ENCODE peak calls at places on chromosomes 13 and 19, in ten cellular contexts. W is GM04504; H is NCI-H446 treated with DMSO at 0.1 percent for 48 hours; P is ureter; M is activated T-helper 1 cell treated with anti-CD3 and anti-CD28 coated beads, Interleukin-2, amount 50 U/mL, for 16 hours; G is stimulated activated CD8-positive, alpha-beta memory T cell treated with anti-CD3 and anti-CD28 coated beads, Interleukin-2, amount 100 ng/mL, for 1 hour; J is activated T-cell treated with anti-CD3 and anti-CD28 coated beads for 24 hours; C is adrenal gland; S is midbrain; Q is activated naive CD8-positive, alpha-beta T cell treated with anti-CD3 and anti-CD28 coated beads for 36 hours. X is an unnamed sample.
A peak's percentile ranks its signal among the peaks of the same experiment; 100 is the strongest.

GRCh38 chr13:75326173-75327131 is 155.5 kb downstream of the TBC1D4 start:
- DNase-seq in W (no peak), H (no peak), P (no peak), M (peak; percentile 36), G (peak; percentile 12), J (peak; percentile 64), C (no peak), S (no peak), Q (peak; percentile 68), X (peak; percentile 56)

GRCh38 chr13:93002071-93002470 is 224.5 kb upstream of the GPC6 start:
- DNase-seq in W (peak; percentile 3), H (no peak), P (no peak), M (no peak), G (no peak), J (no peak), C (no peak), S (no peak), Q (no peak), X (no peak)

GRCh38 chr19:14495678-14496028 is 274 bp downstream of the GIPC1 start:
- DNase-seq in W (no peak), H (no peak), P (no peak), M (no peak), G (no peak), J (no peak), C (no peak), S (no peak), Q (no peak), X (no peak)

GRCh38 chr13:43232866-43233265 is 209.5 kb downstream of the DNAJC15 start:
- DNase-seq in W (peak; percentile 70), H (peak; percentile 95), P (no peak), M (no peak), G (no peak), J (no peak), C (no peak), S (no peak), Q (no peak), X (no peak)

GRCh38 chr19:13195678-13196077 is 45.5 kb downstream of the IER2 start:
- DNase-seq in W (no peak), H (no peak), P (no peak), M (peak; percentile 38), G (no peak), J (peak; percentile 35), C (no peak), S (no peak), Q (no peak), X (peak; percentile 65)

GRCh38 chr19:44753932-44754742 is 5.6 kb downstream of the BCL3 start:
- DNase-seq in W (peak; percentile 71), H (no peak), P (peak; percentile 97), M (peak; percentile 61), G (peak; percentile 57), J (peak; percentile 65), C (peak; percentile 95), S (peak; percentile 2), Q (peak; percentile 79), X (peak; percentile 83)

GRCh38 chr19:982567-983170 is 1.5 kb upstream of the WDR18 start:
- DNase-seq in W (no peak), H (peak; percentile 30), P (peak; percentile 62), M (peak; percentile 69), G (peak; percentile 64), J (peak; percentile 69), C (peak; percentile 72), S (peak; percentile 62), Q (peak; percentile 87), X (peak; percentile 97)

GRCh38 chr19:1082165-1082927 is 12.8 kb downstream of the POLR2E start:
- DNase-seq in W (no peak), H (no peak), P (peak; percentile 88), M (peak; percentile 67), G (peak; percentile 72), J (no peak), C (peak; percentile 92), S (no peak), Q (peak; percentile 86), X (peak; percentile 79)

GRCh38 chr19:11375143-11375948 is 880 bp downstream of the SWSAP1 start:
- DNase-seq in W (no peak), H (peak; percentile 27), P (peak; percentile 75), M (peak; percentile 45), G (peak; percentile 53), J (peak; percentile 55), C (peak; percentile 65), S (no peak), Q (peak; percentile 80), X (no peak)

GRCh38 chr19:40193587-40193849 is 2.3 kb downstream of the MAP3K10 start:
- DNase-seq in W (no peak), H (no peak), P (no peak), M (no peak), G (no peak), J (no peak), C (no peak), S (no peak), Q (no peak), X (no peak)

GRCh38 chr13:41199526-41199925 is 5.2 kb upstream of the KBTBD7 start:
- DNase-seq in W (no peak), H (no peak), P (no peak), M (no peak), G (no peak), J (no peak), C (no peak), S (no peak), Q (no peak), X (peak; percentile 34)

GRCh38 chr13:99119686-99120085 is 81.0 kb upstream of the UBAC2 start:
- DNase-seq in W (no peak), H (no peak), P (no peak), M (peak; percentile 5), G (no peak), J (peak; percentile 49), C (no peak), S (no peak), Q (peak; percentile 18), X (no peak)

GRCh38 chr13:44758595-44759221 is 182.6 kb upstream of the TSC22D1 start:
- DNase-seq in W (peak; percentile 42), H (no peak), P (no peak), M (no peak), G (no peak), J (no peak), C (no peak), S (no peak), Q (no peak), X (no peak)

GRCh38 chr19:50198431-50199253 is 4.8 kb upstream of the MYH14 start:
- DNase-seq in W (no peak), H (no peak), P (no peak), M (no peak), G (no peak), J (no peak), C (peak; percentile 19), S (peak; percentile 15), Q (no peak), X (no peak)

GRCh38 chr19:58361900-58362271 is 665 bp downstream of the ZNF497 start:
- DNase-seq in W (no peak), H (peak; percentile 23), P (no peak), M (no peak), G (no peak), J (peak; percentile 27), C (peak; percentile 49), S (no peak), Q (peak; percentile 65), X (peak; percentile 70)

GRCh38 chr19:35454663-35455062 is 6.6 kb downstream of the FFAR2 start:
- DNase-seq in W (no peak), H (no peak), P (no peak), M (no peak), G (no peak), J (no peak), C (no peak), S (no peak), Q (no peak), X (no peak)

X was measured in GM13977.